ENCODE peak calls at places on chromosome 13, in seven cellular contexts. One of them, this sample, is unnamed.
A peak's percentile ranks its signal among the peaks of the same experiment; 100 is the strongest.

GRCh38 chr13:110767476-110767875 is 54.0 kb downstream of the ING1 start:
- DNase-seq in RPMI8226: no peak
- DNase-seq in NCI-H1092: no peak
- DNase-seq in neural crest cell: no peak
- DNase-seq in astrocyte of the spinal cord: no peak
- DNase-seq in NCI-H146: no peak
- DNase-seq in stimulated activated CD8-positive, alpha-beta memory T cell treated with anti-CD3 and anti-CD28 coated beads, Interleukin-15, amount 100 ng/mL, for 24 hours: no peak
- DNase-seq in this sample: no peak

GRCh38 chr13:32298695-32299094 is 16.5 kb downstream of the ZAR1L start:
- DNase-seq in astrocyte of the spinal cord: no peak
- DNase-seq in RPMI8226: no peak
- DNase-seq in NCI-H146: no peak
- DNase-seq in stimulated activated CD8-positive, alpha-beta memory T cell treated with anti-CD3 and anti-CD28 coated beads, Interleukin-15, amount 100 ng/mL, for 24 hours: no peak
- DNase-seq in NCI-H1092: no peak
- DNase-seq in neural crest cell: no peak
- DNase-seq in this sample: no peak

GRCh38 chr13:68056816-68057710 is 826.9 kb upstream of the PCDH9 start:
- DNase-seq in neural crest cell: no peak
- DNase-seq in NCI-H146: no peak
- DNase-seq in stimulated activated CD8-positive, alpha-beta memory T cell treated with anti-CD3 and anti-CD28 coated beads, Interleukin-15, amount 100 ng/mL, for 24 hours: no peak
- DNase-seq in NCI-H1092: no peak
- DNase-seq in RPMI8226: no peak
- DNase-seq in astrocyte of the spinal cord: peak; percentile 88
- DNase-seq in this sample: no peak

GRCh38 chr13:67554296-67554695 is 324.2 kb upstream of the PCDH9 start:
- DNase-seq in stimulated activated CD8-positive, alpha-beta memory T cell treated with anti-CD3 and anti-CD28 coated beads, Interleukin-15, amount 100 ng/mL, for 24 hours: no peak
- DNase-seq in astrocyte of the spinal cord: no peak
- DNase-seq in NCI-H146: no peak
- DNase-seq in neural crest cell: no peak
- DNase-seq in NCI-H1092: no peak
- DNase-seq in RPMI8226: no peak
- DNase-seq in this sample: no peak

GRCh38 chr13:108993346-108993745 is 363.9 kb downstream of the MYO16 start:
- DNase-seq in neural crest cell: no peak
- DNase-seq in astrocyte of the spinal cord: no peak
- DNase-seq in stimulated activated CD8-positive, alpha-beta memory T cell treated with anti-CD3 and anti-CD28 coated beads, Interleukin-15, amount 100 ng/mL, for 24 hours: no peak
- DNase-seq in RPMI8226: no peak
- DNase-seq in NCI-H1092: no peak
- DNase-seq in NCI-H146: no peak
- DNase-seq in this sample: no peak

GRCh38 chr13:110017379-110017778 is 231.0 kb upstream of the IRS2 start:
- DNase-seq in neural crest cell: no peak
- DNase-seq in NCI-H146: no peak
- DNase-seq in RPMI8226: no peak
- DNase-seq in astrocyte of the spinal cord: peak; percentile 81
- DNase-seq in NCI-H1092: no peak
- DNase-seq in stimulated activated CD8-positive, alpha-beta memory T cell treated with anti-CD3 and anti-CD28 coated beads, Interleukin-15, amount 100 ng/mL, for 24 hours: no peak
- DNase-seq in this sample: peak; percentile 95

GRCh38 chr13:33229446-33230177 is 55.9 kb downstream of the STARD13 start:
- DNase-seq in NCI-H146: peak; percentile 49
- DNase-seq in RPMI8226: no peak
- DNase-seq in stimulated activated CD8-positive, alpha-beta memory T cell treated with anti-CD3 and anti-CD28 coated beads, Interleukin-15, amount 100 ng/mL, for 24 hours: no peak
- DNase-seq in astrocyte of the spinal cord: peak; percentile 32
- DNase-seq in NCI-H1092: no peak
- DNase-seq in neural crest cell: peak; percentile 20
- DNase-seq in this sample: peak; percentile 92

GRCh38 chr13:106133025-106133424 is 402.4 kb downstream of the EFNB2 start:
- DNase-seq in NCI-H1092: no peak
- DNase-seq in RPMI8226: no peak
- DNase-seq in astrocyte of the spinal cord: peak; percentile 82
- DNase-seq in neural crest cell: no peak
- DNase-seq in NCI-H146: no peak
- DNase-seq in stimulated activated CD8-positive, alpha-beta memory T cell treated with anti-CD3 and anti-CD28 coated beads, Interleukin-15, amount 100 ng/mL, for 24 hours: no peak
- DNase-seq in this sample: no peak

GRCh38 chr13:106087201-106087600 is 448.3 kb downstream of the EFNB2 start:
- DNase-seq in astrocyte of the spinal cord: no peak
- DNase-seq in stimulated activated CD8-positive, alpha-beta memory T cell treated with anti-CD3 and anti-CD28 coated beads, Interleukin-15, amount 100 ng/mL, for 24 hours: no peak
- DNase-seq in neural crest cell: no peak
- DNase-seq in RPMI8226: no peak
- DNase-seq in NCI-H146: no peak
- DNase-seq in NCI-H1092: no peak
- DNase-seq in this sample: no peak

GRCh38 chr13:108283110-108283509 is 13.6 kb downstream of the TNFSF13B start:
- DNase-seq in stimulated activated CD8-positive, alpha-beta memory T cell treated with anti-CD3 and anti-CD28 coated beads, Interleukin-15, amount 100 ng/mL, for 24 hours: no peak
- DNase-seq in NCI-H1092: no peak
- DNase-seq in neural crest cell: no peak
- DNase-seq in astrocyte of the spinal cord: no peak
- DNase-seq in NCI-H146: no peak
- DNase-seq in RPMI8226: no peak
- DNase-seq in this sample: no peak